ENCODE peak calls at places on chromosome 1, in ten cellular contexts. R is cardiac muscle cell; A is stimulated activated CD4-positive, alpha-beta T cell treated with anti-CD3 and anti-CD28 coated beads, TNF-alpha, amount 100 ng/mL, for 24 hours; D is CD4-positive, alpha-beta T cell; E is HAP-1; X is heart right ventricle; P is PC-9; M is NCI-H1105; W is AML-193; B is brain microvascular endothelial cell. Z is an unnamed sample.

GRCh38 chr1:19831441-19831840 is 16.4 kb upstream of the RNF186 start:
- DNase-seq in A (no peak), P (no peak), M (no peak), R (no peak), W (no peak), D (no peak), X (no peak), B (no peak), E (no peak), Z (no peak)

GRCh38 chr1:67618285-67619018 is 66.5 kb upstream of the GADD45A start:
- DNase-seq in D (no peak), R (peak), X (peak), W (no peak), P (no peak), M (no peak), A (no peak), B (peak), E (no peak), Z (no peak)

GRCh38 chr1:76294470-76295194 is 220.1 kb downstream of the ST6GALNAC3 start:
- DNase-seq in E (no peak), A (no peak), M (no peak), W (no peak), R (no peak), D (no peak), B (no peak), P (no peak), X (no peak), Z (peak)

GRCh38 chr1:65069186-65069585 is 78.8 kb upstream of the AK4 start:
- DNase-seq in D (peak), A (no peak), P (no peak), E (no peak), W (peak), M (no peak), X (no peak), B (no peak), R (no peak), Z (no peak)

GRCh38 chr1:29934255-29934654 is 697.9 kb downstream of the PTPRU start:
- DNase-seq in X (no peak), P (no peak), R (no peak), B (no peak), A (no peak), E (no peak), W (no peak), M (no peak), D (no peak), Z (no peak)

GRCh38 chr1:93442276-93442675 is 5.6 kb upstream of the FNBP1L start:
- DNase-seq in D (no peak), B (no peak), W (no peak), X (no peak), M (no peak), R (no peak), A (no peak), P (peak), E (no peak), Z (no peak)

GRCh38 chr1:89695847-89696246 is 62.9 kb downstream of the LRRC8C start:
- DNase-seq in D (no peak), A (no peak), X (no peak), P (no peak), M (no peak), W (no peak), R (no peak), E (no peak), B (no peak), Z (no peak)

GRCh38 chr1:170967042-170967910 is 31.9 kb downstream of the MROH9 start:
- DNase-seq in P (no peak), A (no peak), E (peak), W (peak), B (peak), M (peak), D (no peak), X (no peak), R (peak), Z (peak)

GRCh38 chr1:206655471-206655882 is 20.1 kb downstream of the DYRK3 start:
- DNase-seq in W (no peak), M (peak), B (no peak), D (no peak), P (no peak), E (no peak), X (peak), A (no peak), R (peak), Z (peak)

GRCh38 chr1:27656157-27656893 is 15.7 kb downstream of the IFI6 start:
- DNase-seq in A (no peak), R (peak), X (peak), D (no peak), P (no peak), B (peak), E (no peak), W (no peak), M (no peak), Z (no peak)

GRCh38 chr1:234987415-234988159 is 141.1 kb downstream of the TOMM20 start:
- DNase-seq in E (peak), A (no peak), P (peak), X (peak), D (no peak), M (no peak), R (peak), B (peak), W (no peak), Z (no peak)

GRCh38 chr1:22753396-22754083 is 42.9 kb downstream of the EPHB2 start:
- DNase-seq in A (no peak), D (no peak), X (no peak), R (peak), P (no peak), W (no peak), E (no peak), M (no peak), B (no peak), Z (no peak)